ENCODE peak calls at places on chromosomes 3 and 15, in five cellular contexts. N, Q, S, Z and W are unnamed samples.

GRCh38 chr3:67509471-67510075 is 144.8 kb downstream of the SUCLG2 start:
- DNase-seq in N (no peak), Q (no peak), S (no peak), Z (no peak), W (no peak)

GRCh38 chr15:52134502-52135144 is 22.0 kb upstream of the BCL2L10 start:
- DNase-seq in N (no peak), Q (no peak), S (no peak), Z (no peak), W (no peak)

GRCh38 chr3:944786-945185 is 148.0 kb upstream of the CNTN6 start:
- DNase-seq in N (no peak), Q (no peak), S (no peak), Z (no peak), W (no peak)

GRCh38 chr3:187741403-187742350 is 3.6 kb downstream of the BCL6 start:
- DNase-seq in N (peak), Q (peak), S (peak), Z (no peak), W (no peak)

GRCh38 chr3:5011555-5012256 is 32.5 kb downstream of the BHLHE40 start:
- DNase-seq in N (no peak), Q (no peak), S (no peak), Z (no peak), W (no peak)

GRCh38 chr3:11818033-11818432 is 28.7 kb downstream of the TAMM41 start:
- DNase-seq in N (no peak), Q (no peak), S (no peak), Z (no peak), W (no peak)

GRCh38 chr3:98763076-98763475 is at the start of gene ST3GAL6:
- DNase-seq in N (no peak), Q (no peak), S (no peak), Z (no peak), W (peak)

GRCh38 chr15:87365221-87365620 is 891.3 kb downstream of the NTRK3 start:
- DNase-seq in N (no peak), Q (peak), S (no peak), Z (no peak), W (no peak)

GRCh38 chr3:170437151-170437550 is 18.5 kb downstream of the CLDN11 start:
- DNase-seq in N (peak), Q (no peak), S (no peak), Z (peak), W (no peak)